ENCODE peak calls at places on chromosomes 13 and 19, in four cellular contexts. One of them, this sample, is unnamed.

GRCh38 chr19:7852851-7853759 is 21.1 kb downstream of the PRR36 start:
- DNase-seq in A673: peak; percentile 73
- DNase-seq in keratinocyte: no peak
- DNase-seq in tibial artery: no peak
- DNase-seq in this sample: peak; percentile 46

GRCh38 chr19:18730885-18731513 is 47.5 kb downstream of the CRTC1 start:
- DNase-seq in tibial artery: no peak
- DNase-seq in A673: no peak
- DNase-seq in keratinocyte: no peak
- DNase-seq in this sample: no peak

GRCh38 chr13:99617474-99618255 is 116.4 kb downstream of the TM9SF2 start:
- DNase-seq in A673: peak; percentile 76
- DNase-seq in tibial artery: peak; percentile 46
- DNase-seq in keratinocyte: no peak
- DNase-seq in this sample: peak; percentile 14

GRCh38 chr13:25847145-25847544 is 204.7 kb downstream of the SHISA2 start:
- DNase-seq in keratinocyte: no peak
- DNase-seq in A673: no peak
- DNase-seq in tibial artery: no peak
- DNase-seq in this sample: no peak

GRCh38 chr13:109869312-109870237 is 83.2 kb upstream of the IRS2 start:
- DNase-seq in tibial artery: peak; percentile 27
- DNase-seq in keratinocyte: no peak
- DNase-seq in A673: no peak
- DNase-seq in this sample: peak; percentile 27

GRCh38 chr13:113224486-113224885 is 15.1 kb downstream of the CUL4A start:
- DNase-seq in keratinocyte: no peak
- DNase-seq in A673: no peak
- DNase-seq in tibial artery: no peak
- DNase-seq in this sample: no peak

GRCh38 chr13:24921003-24921402 is 157.0 kb downstream of the RNF17 start:
- DNase-seq in tibial artery: no peak
- DNase-seq in A673: no peak
- DNase-seq in keratinocyte: no peak
- DNase-seq in this sample: no peak

GRCh38 chr13:66795636-66796035 is 434.5 kb downstream of the PCDH9 start:
- DNase-seq in tibial artery: no peak
- DNase-seq in keratinocyte: no peak
- DNase-seq in A673: no peak
- DNase-seq in this sample: peak; percentile 13

GRCh38 chr19:34962281-34962944 is 1.6 kb downstream of the ZNF792 start:
- DNase-seq in keratinocyte: no peak
- DNase-seq in A673: peak; percentile 95
- DNase-seq in tibial artery: no peak
- DNase-seq in this sample: no peak

GRCh38 chr13:103349664-103350063 is 283.4 kb upstream of the SLC10A2 start:
- DNase-seq in keratinocyte: no peak
- DNase-seq in A673: no peak
- DNase-seq in tibial artery: no peak
- DNase-seq in this sample: no peak

GRCh38 chr19:16148443-16149045 is 5.1 kb downstream of the HSH2D start:
- DNase-seq in keratinocyte: no peak
- DNase-seq in A673: no peak
- DNase-seq in tibial artery: no peak
- DNase-seq in this sample: no peak

GRCh38 chr13:101230271-101230890 is 185.9 kb downstream of the NALCN start:
- DNase-seq in A673: no peak
- DNase-seq in keratinocyte: no peak
- DNase-seq in tibial artery: no peak
- DNase-seq in this sample: no peak

GRCh38 chr19:33462112-33462726 is 59.4 kb downstream of the PEPD start:
- DNase-seq in keratinocyte: no peak
- DNase-seq in tibial artery: peak; percentile 7
- DNase-seq in A673: no peak
- DNase-seq in this sample: no peak

GRCh38 chr19:46447824-46448223 is 19.1 kb upstream of the PNMA8C start:
- DNase-seq in keratinocyte: no peak
- DNase-seq in tibial artery: peak; percentile 8
- DNase-seq in A673: no peak
- DNase-seq in this sample: no peak
- H3K27ac ChIP-seq in keratinocyte: no peak overlapping the region
- H3K27ac ChIP-seq in tibial artery: peak overlapping the region; percentile 70
- H3K27ac ChIP-seq in A673: no peak overlapping the region
- H3K27ac ChIP-seq in this sample: no peak overlapping the region

GRCh38 chr13:42038661-42039456 is 9.6 kb upstream of the DGKH start:
- DNase-seq in A673: no peak
- DNase-seq in keratinocyte: no peak
- DNase-seq in tibial artery: no peak
- DNase-seq in this sample: no peak
- H3K27ac ChIP-seq in A673: no peak overlapping the region
- H3K27ac ChIP-seq in keratinocyte: no peak overlapping the region
- H3K27ac ChIP-seq in tibial artery: peak overlapping the region; percentile 95
- H3K27ac ChIP-seq in this sample: no peak overlapping the region

GRCh38 chr13:28819046-28819747 is 942 bp upstream of the MTUS2 start:
- DNase-seq in keratinocyte: no peak
- DNase-seq in tibial artery: no peak
- DNase-seq in A673: peak; percentile 32
- DNase-seq in this sample: no peak

GRCh38 chr13:28820099-28821051 is at the start of gene MTUS2:
- DNase-seq in keratinocyte: no peak
- DNase-seq in tibial artery: no peak
- DNase-seq in A673: no peak
- DNase-seq in this sample: peak; percentile 6

GRCh38 chr13:28822801-28823200 is 2.7 kb downstream of the MTUS2 start:
- DNase-seq in tibial artery: no peak
- DNase-seq in keratinocyte: no peak
- DNase-seq in A673: no peak
- DNase-seq in this sample: no peak

GRCh38 chr13:28819748-28820098 is 416 bp upstream of the MTUS2 start:
- DNase-seq in tibial artery: no peak
- DNase-seq in A673: peak; percentile 70
- DNase-seq in keratinocyte: no peak
- DNase-seq in this sample: peak; percentile 16

GRCh38 chr13:28822161-28822560 is 2.0 kb downstream of the MTUS2 start:
- DNase-seq in keratinocyte: no peak
- DNase-seq in A673: no peak
- DNase-seq in tibial artery: no peak
- DNase-seq in this sample: no peak
- H3K27ac ChIP-seq in keratinocyte: no peak overlapping the region
- H3K27ac ChIP-seq in A673: no peak overlapping the region
- H3K27ac ChIP-seq in tibial artery: no peak overlapping the region
- H3K27ac ChIP-seq in this sample: no peak overlapping the region

GRCh38 chr13:44111701-44112100 is 232.0 kb downstream of the LACC1 start:
- DNase-seq in tibial artery: no peak
- DNase-seq in A673: no peak
- DNase-seq in keratinocyte: no peak
- DNase-seq in this sample: no peak

GRCh38 chr13:44107357-44108121 is 227.8 kb downstream of the LACC1 start:
- DNase-seq in keratinocyte: no peak
- DNase-seq in A673: no peak
- DNase-seq in tibial artery: no peak
- DNase-seq in this sample: no peak

GRCh38 chr13:44109986-44110640 is 230.4 kb downstream of the LACC1 start:
- DNase-seq in tibial artery: no peak
- DNase-seq in A673: no peak
- DNase-seq in keratinocyte: no peak
- DNase-seq in this sample: no peak

GRCh38 chr13:44106231-44107152 is 226.8 kb downstream of the LACC1 start:
- DNase-seq in A673: no peak
- DNase-seq in keratinocyte: no peak
- DNase-seq in tibial artery: no peak
- DNase-seq in this sample: no peak

DNA sequence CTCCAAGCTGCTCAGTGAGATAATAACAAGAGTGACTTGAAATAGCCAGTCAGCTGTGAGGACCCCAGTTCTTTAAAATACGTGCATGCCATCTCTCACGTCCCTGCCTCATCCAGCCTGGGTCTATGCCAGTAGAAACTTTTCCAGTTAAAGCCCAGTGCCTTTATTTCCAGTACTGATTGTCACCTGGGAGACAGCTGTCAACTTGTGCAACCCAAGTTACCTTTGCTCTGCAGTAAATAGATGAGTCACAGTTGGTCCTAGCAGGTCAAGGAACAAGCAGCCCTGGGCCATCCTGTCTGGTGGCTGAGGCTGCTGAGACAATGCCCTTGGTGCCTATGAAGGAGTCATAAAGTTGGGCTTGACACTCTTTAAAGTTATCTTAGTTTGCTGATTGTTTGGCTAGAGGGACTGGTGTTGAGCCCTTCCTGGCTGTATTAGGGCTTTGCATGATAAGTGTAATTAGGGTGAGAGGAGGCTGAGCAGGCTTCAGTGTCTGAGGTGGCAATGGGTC is 228.7 kb downstream of the LACC1 start:
- DNase-seq in A673: no peak
- DNase-seq in tibial artery: peak; percentile 31
- DNase-seq in keratinocyte: no peak
- DNase-seq in this sample: no peak
- H3K27ac ChIP-seq in A673: no peak overlapping the region
- H3K27ac ChIP-seq in tibial artery: no peak overlapping the region
- H3K27ac ChIP-seq in keratinocyte: no peak overlapping the region
- H3K27ac ChIP-seq in this sample: no peak overlapping the region

GRCh38 chr19:46303345-46303701 is 6.5 kb downstream of the HIF3A start:
- DNase-seq in A673: no peak
- DNase-seq in keratinocyte: no peak
- DNase-seq in tibial artery: no peak
- DNase-seq in this sample: no peak

GRCh38 chr19:46299695-46300094 is 2.9 kb downstream of the HIF3A start:
- DNase-seq in tibial artery: peak; percentile 50
- DNase-seq in keratinocyte: no peak
- DNase-seq in A673: no peak
- DNase-seq in this sample: no peak

GRCh38 chr19:46306501-46306900 is 9.7 kb downstream of the HIF3A start:
- DNase-seq in keratinocyte: no peak
- DNase-seq in tibial artery: no peak
- DNase-seq in A673: no peak
- DNase-seq in this sample: no peak

GRCh38 chr19:46308510-46308909 is 11.7 kb downstream of the HIF3A start:
- DNase-seq in keratinocyte: no peak
- DNase-seq in tibial artery: no peak
- DNase-seq in A673: no peak
- DNase-seq in this sample: no peak

DNA sequence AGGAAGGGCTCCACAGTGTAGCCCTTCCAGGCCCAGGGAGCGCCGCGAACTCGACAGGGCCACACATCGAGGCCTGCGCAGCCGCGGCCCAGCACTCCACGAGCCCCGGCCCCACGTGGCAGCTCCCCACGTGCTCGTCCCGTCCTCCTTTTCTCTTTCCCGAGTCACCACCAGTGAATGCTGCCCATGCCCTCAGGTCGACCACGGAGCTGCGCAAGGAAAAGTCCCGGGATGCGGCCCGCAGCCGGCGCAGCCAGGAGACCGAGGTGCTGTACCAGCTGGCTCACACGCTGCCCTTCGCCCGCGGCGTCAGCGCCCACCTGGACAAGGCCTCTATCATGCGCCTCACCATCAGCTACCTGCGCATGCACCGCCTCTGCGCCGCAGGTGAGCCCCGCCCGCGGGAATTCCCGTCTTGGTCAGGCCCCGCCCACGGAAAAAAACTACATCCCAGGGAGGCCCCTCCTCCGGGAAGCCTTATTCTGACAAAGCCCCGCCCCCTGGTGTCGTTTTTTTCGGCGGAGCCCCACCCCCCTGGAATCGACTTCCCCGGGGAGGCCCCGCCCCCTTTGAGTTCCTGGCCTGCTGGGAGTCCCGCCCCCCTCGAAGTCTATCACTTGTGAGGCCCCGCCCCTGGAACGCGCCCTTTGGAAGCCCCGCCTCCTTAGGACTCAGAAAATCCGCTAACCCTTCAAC is 7.0 kb downstream of the HIF3A start:
- DNase-seq in A673: peak; percentile 70
- DNase-seq in tibial artery: peak; percentile 36
- DNase-seq in keratinocyte: peak; percentile 38
- DNase-seq in this sample: no peak
- H3K27ac ChIP-seq in A673: peak overlapping the region; percentile 44
- H3K27ac ChIP-seq in tibial artery: peak overlapping the region; percentile 93
- H3K27ac ChIP-seq in keratinocyte: no peak overlapping the region
- H3K27ac ChIP-seq in this sample: peak overlapping the region; percentile 64

GRCh38 chr13:97723655-97724054 is 229.8 kb upstream of the IPO5 start:
- DNase-seq in A673: no peak
- DNase-seq in tibial artery: no peak
- DNase-seq in keratinocyte: no peak
- DNase-seq in this sample: no peak
- H3K27ac ChIP-seq in A673: no peak overlapping the region
- H3K27ac ChIP-seq in tibial artery: peak overlapping the region; percentile 50
- H3K27ac ChIP-seq in keratinocyte: no peak overlapping the region
- H3K27ac ChIP-seq in this sample: no peak overlapping the region

DNA sequence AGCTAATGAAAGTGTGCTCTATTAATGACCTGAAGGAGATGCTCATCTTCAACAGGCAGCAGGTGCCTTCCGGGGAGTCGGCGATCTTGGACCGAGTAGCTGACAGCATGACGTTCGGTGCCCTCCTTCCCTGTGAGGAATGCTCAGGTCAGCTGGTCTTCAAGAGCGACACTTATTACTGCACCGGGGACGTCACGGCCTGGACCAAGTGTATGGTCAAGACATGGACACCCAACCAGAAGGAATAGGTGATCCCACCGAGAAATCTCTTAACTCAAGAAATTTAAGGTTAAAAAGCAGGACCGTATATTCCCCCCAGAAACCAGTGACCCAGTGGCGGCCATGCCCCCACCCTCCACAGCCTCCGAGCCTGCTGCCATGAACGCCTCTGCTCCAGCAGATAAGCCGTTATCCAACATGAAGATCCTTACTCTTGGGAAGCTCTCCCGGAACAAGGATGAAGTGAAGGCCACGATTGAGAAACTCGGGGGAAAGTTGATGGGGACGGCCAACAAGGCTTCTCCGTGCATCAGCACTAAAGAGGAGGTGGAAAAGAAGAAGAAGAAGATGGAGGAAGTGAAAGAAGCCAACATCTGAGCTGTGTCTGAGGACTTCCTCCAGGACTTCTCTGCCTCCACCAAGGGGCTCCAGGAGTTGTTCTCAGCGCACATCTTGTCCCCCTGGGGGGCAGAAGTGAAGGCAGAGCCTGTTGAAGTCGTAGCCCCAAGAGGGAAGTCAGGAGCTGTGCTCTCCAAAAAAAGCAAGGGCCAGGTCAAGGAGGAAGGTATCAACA is 22.8 kb upstream of the ANKRD10 start:
- DNase-seq in tibial artery: no peak
- DNase-seq in A673: no peak
- DNase-seq in keratinocyte: no peak
- DNase-seq in this sample: no peak
- H3K27ac ChIP-seq in tibial artery: no peak overlapping the region
- H3K27ac ChIP-seq in A673: no peak overlapping the region
- H3K27ac ChIP-seq in keratinocyte: no peak overlapping the region
- H3K27ac ChIP-seq in this sample: no peak overlapping the region

GRCh38 chr13:41691276-41691675 is 233.9 kb downstream of the RGCC start:
- DNase-seq in keratinocyte: no peak
- DNase-seq in tibial artery: no peak
- DNase-seq in A673: no peak
- DNase-seq in this sample: no peak
- H3K27ac ChIP-seq in keratinocyte: no peak overlapping the region
- H3K27ac ChIP-seq in tibial artery: no peak overlapping the region
- H3K27ac ChIP-seq in A673: no peak overlapping the region
- H3K27ac ChIP-seq in this sample: no peak overlapping the region

GRCh38 chr19:39842693-39843435 is 3.3 kb downstream of the FBL start:
- DNase-seq in keratinocyte: no peak
- DNase-seq in A673: no peak
- DNase-seq in tibial artery: no peak
- DNase-seq in this sample: no peak
- H3K27ac ChIP-seq in keratinocyte: no peak overlapping the region
- H3K27ac ChIP-seq in A673: peak overlapping the region; percentile 17
- H3K27ac ChIP-seq in tibial artery: no peak overlapping the region
- H3K27ac ChIP-seq in this sample: no peak overlapping the region